ENCODE peak calls at places on chromosomes 1 and 21, in five cellular contexts. D is SK-N-MC, L is fibroblast of lung, U is kidney, B is mesenchymal stem cell. E is an unnamed sample.

GRCh38 chr1:238177960-238178359 is 287.2 kb upstream of the ZP4 start:
- DNase-seq in D (no peak), L (peak), U (no peak), B (no peak), E (peak)

GRCh38 chr1:82896036-82896435 is 1095.3 kb downstream of the ADGRL2 start:
- DNase-seq in D (no peak), L (no peak), U (no peak), B (no peak), E (no peak)

GRCh38 chr21:46049890-46050650 is 47.8 kb upstream of the COL6A2 start:
- DNase-seq in D (no peak), L (no peak), U (peak), B (no peak), E (no peak)

GRCh38 chr1:28860332-28861073 is 48.5 kb downstream of the OPRD1 start:
- DNase-seq in D (no peak), L (peak), U (no peak), B (peak), E (no peak)

GRCh38 chr1:31831397-31832378 is 15.9 kb upstream of the SPOCD1 start:
- DNase-seq in D (no peak), L (peak), U (no peak), B (peak), E (peak)

GRCh38 chr1:182248721-182249120 is 142.9 kb downstream of the GLUL start:
- DNase-seq in D (no peak), L (no peak), U (no peak), B (no peak), E (no peak)

GRCh38 chr1:28021064-28021463 is 61.3 kb downstream of the XKR8 start:
- DNase-seq in D (no peak), L (no peak), U (no peak), B (peak), E (no peak)

GRCh38 chr1:180598333-180598979 is 33.4 kb upstream of the XPR1 start:
- DNase-seq in D (no peak), L (peak), U (no peak), B (no peak), E (no peak)

DNA sequence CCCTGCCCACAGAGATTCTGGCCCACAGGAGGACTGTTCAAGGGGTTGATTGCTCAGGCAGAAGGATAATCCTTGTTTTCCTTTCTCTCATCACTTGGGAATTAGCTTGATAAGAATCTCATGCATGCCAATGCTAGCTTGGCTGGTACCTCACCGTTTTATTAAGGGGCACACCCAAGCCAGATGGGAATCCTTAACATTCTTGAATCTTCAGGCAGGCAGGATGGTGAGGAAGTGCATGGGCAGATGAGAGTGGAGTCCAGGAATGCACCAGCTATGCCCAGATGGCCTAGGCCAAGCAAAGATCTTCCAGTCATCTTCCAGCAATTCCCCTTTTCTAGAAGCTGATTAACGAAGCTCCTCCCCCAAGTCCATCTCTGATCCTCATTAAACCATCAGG is 4.1 kb upstream of the LCE7A start:
- DNase-seq in D (no peak), L (no peak), U (no peak), B (no peak), E (no peak)
- H3K9ac ChIP-seq in D (no peak), L (no peak), U (no peak), B (no peak), E (no peak)

GRCh38 chr1:111139234-111139955 is 498 bp downstream of the DRAM2 start:
- DNase-seq in D (peak), L (peak), U (no peak), B (peak), E (peak)
- H3K9ac ChIP-seq in D (peak), L (peak), U (peak), B (peak), E (peak)

DNA sequence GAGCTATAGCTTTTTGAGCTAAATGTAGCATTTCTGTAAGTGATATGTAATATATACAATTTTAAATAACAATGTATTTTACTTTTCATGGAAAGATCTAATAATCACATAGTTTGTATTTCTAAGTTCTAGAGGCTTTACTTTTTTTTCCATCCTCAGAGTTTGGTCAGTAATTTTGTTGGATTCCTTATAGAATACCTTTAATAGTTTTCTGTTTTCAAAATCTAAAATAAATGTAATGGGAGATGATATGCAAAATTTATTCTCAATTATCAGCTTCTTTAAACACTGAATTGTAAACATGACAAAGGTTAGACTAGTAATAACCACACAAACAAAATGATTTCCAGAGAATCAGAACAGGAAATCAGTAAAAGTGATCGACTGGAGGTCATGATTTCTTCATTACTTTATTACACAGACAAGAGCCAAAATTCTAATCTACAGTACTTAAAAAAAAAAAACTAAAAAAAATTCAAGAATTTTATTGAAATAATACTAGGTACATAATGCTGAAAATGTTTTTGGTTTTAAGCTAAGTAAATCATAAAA is 50.7 kb upstream of the GFI1 start:
- DNase-seq in D (no peak), L (no peak), U (no peak), B (no peak), E (no peak)
- H3K9ac ChIP-seq in D (peak), L (no peak), U (no peak), B (peak), E (no peak)

DNA sequence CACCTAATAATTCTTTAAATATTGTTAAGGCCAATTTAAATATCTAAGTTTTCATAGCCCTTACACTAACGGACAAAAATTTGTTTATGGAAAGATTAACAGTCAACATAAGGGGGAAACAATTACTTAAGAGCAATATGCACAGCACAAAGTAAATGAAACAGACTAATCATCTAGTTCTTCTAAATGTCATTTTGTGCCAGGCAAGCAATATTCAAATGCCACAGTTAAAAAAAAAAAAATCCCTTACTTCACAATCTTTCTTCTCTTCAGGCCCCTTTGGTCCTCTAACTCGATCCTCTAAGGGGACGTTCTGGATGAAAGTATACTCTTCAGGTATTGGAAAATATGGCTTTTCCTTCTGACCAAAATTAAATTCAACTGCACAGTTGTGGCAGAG is 6.6 kb downstream of the HNRNPU start:
- DNase-seq in D (no peak), L (no peak), U (no peak), B (no peak), E (no peak)
- H3K9ac ChIP-seq in D (peak), L (no peak), U (no peak), B (peak), E (peak)

GRCh38 chr1:225448146-225448805 is 20.4 kb upstream of the LBR start:
- DNase-seq in D (no peak), L (no peak), U (no peak), B (no peak), E (no peak)

GRCh38 chr1:225446298-225446941 is 18.6 kb upstream of the LBR start:
- DNase-seq in D (no peak), L (no peak), U (no peak), B (no peak), E (no peak)

GRCh38 chr1:225447001-225447615 is 19.3 kb upstream of the LBR start:
- DNase-seq in D (no peak), L (no peak), U (no peak), B (no peak), E (no peak)

GRCh38 chr1:225449261-225449660 is 21.4 kb upstream of the LBR start:
- DNase-seq in D (no peak), L (peak), U (no peak), B (no peak), E (no peak)

GRCh38 chr1:225447649-225448048 is 19.8 kb upstream of the LBR start:
- DNase-seq in D (no peak), L (peak), U (peak), B (no peak), E (no peak)
- H3K9ac ChIP-seq in D (no peak), L (no peak), U (peak), B (peak), E (peak)

GRCh38 chr1:38873027-38873969 is at the start of gene MYCBP:
- DNase-seq in D (peak), L (peak), U (peak), B (peak), E (peak)
- H3K9ac ChIP-seq in D (peak), L (peak), U (peak), B (peak), E (peak)

E was measured in adipocyte.